ENCODE peak calls at places on chromosomes 13 and 19, in four cellular contexts. One of them, this sample, is unnamed.

GRCh38 chr19:11261902-11262839 is at the start of gene DOCK6:
- DNase-seq in prostate gland: no peak
- DNase-seq in Peyer's patch: peak; percentile 72
- DNase-seq in tibial nerve: no peak
- DNase-seq in this sample: peak; percentile 56

GRCh38 chr13:111484959-111485358 is 164.5 kb downstream of the TEX29 start:
- DNase-seq in tibial nerve: no peak
- DNase-seq in Peyer's patch: no peak
- DNase-seq in prostate gland: no peak
- DNase-seq in this sample: no peak

GRCh38 chr13:46520188-46520587 is 32.8 kb upstream of the LRCH1 start:
- DNase-seq in Peyer's patch: no peak
- DNase-seq in prostate gland: no peak
- DNase-seq in tibial nerve: no peak
- DNase-seq in this sample: no peak

GRCh38 chr13:64505511-64505910 is 2724.6 kb downstream of the PCDH9 start:
- DNase-seq in prostate gland: no peak
- DNase-seq in Peyer's patch: no peak
- DNase-seq in tibial nerve: no peak
- DNase-seq in this sample: no peak

GRCh38 chr13:109792416-109793090 is 6.2 kb upstream of the IRS2 start:
- DNase-seq in tibial nerve: no peak
- DNase-seq in prostate gland: no peak
- DNase-seq in Peyer's patch: no peak
- DNase-seq in this sample: no peak

GRCh38 chr19:38015771-38016170 is 108.8 kb downstream of the SIPA1L3 start:
- DNase-seq in Peyer's patch: no peak
- DNase-seq in tibial nerve: no peak
- DNase-seq in prostate gland: no peak
- DNase-seq in this sample: peak; percentile 84

GRCh38 chr13:70324519-70324918 is 216.3 kb upstream of the KLHL1 start:
- DNase-seq in Peyer's patch: no peak
- DNase-seq in tibial nerve: no peak
- DNase-seq in prostate gland: no peak
- DNase-seq in this sample: no peak

GRCh38 chr13:102190930-102191329 is 210.9 kb downstream of the FGF14 start:
- DNase-seq in prostate gland: no peak
- DNase-seq in tibial nerve: no peak
- DNase-seq in Peyer's patch: no peak
- DNase-seq in this sample: no peak

GRCh38 chr19:9885077-9885552 is 50.0 kb downstream of the PIN1 start:
- DNase-seq in prostate gland: no peak
- DNase-seq in Peyer's patch: no peak
- DNase-seq in tibial nerve: no peak
- DNase-seq in this sample: no peak
- H3K4me3 ChIP-seq in prostate gland: no peak overlapping the region
- H3K4me3 ChIP-seq in Peyer's patch: no peak overlapping the region
- H3K4me3 ChIP-seq in tibial nerve: no peak overlapping the region
- H3K4me3 ChIP-seq in this sample: no peak overlapping the region

GRCh38 chr19:33264881-33265445 is 37.4 kb downstream of the CEBPA start:
- DNase-seq in Peyer's patch: no peak
- DNase-seq in tibial nerve: no peak
- DNase-seq in prostate gland: no peak
- DNase-seq in this sample: no peak
- H3K4me1 ChIP-seq in Peyer's patch: no peaks in the 10 kb centered on the region
- H3K4me1 ChIP-seq in tibial nerve: peaks cover 12% of the 10 kb centered on the region
- H3K4me1 ChIP-seq in prostate gland: no peaks in the 10 kb centered on the region
- H3K4me1 ChIP-seq in this sample: no peaks in the 10 kb centered on the region

DNA sequence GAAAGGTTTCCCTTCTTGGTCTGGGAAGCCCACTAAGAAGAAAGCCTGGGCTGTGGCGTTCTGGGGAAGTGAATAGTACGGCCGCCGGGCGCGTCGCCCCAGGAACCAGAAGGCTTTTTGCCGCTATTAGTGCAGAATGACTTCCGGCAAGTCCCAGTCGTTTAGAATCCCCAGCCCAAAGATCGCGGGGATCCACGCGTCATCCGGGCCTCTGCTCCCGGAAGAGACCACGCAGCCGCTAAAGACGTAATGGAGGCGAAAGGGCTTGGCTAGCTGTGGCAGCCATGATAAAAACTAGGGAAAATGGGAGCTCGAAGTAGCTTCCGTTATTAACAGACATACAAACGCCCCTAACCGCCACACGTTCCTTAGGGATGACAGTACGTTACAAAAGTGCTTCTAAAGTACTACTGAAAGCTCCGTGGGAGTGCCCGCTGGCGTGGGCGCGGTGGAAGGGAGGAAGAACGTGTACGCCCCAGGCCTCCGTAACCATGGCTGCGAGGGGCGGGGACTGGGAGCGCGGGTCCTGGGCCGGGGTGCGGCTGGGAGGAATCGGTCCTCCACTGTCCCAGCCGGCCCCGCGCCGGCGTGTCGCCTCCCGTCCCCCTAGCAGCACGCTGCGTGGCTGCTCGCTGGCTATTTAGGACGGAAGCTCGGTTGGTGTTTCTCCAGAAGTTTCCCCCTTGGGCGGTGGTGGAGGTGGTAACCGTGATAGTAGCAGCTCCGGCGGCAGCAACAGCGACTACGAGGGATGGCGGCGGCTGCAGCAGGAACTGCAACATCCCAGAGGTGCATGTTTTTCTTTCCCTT is at the start of gene SUGT1:
- DNase-seq in prostate gland: peak; percentile 98
- DNase-seq in Peyer's patch: peak; percentile 99
- DNase-seq in tibial nerve: peak; percentile 93
- DNase-seq in this sample: peak; percentile 99
- TF ChIP-seq POLR2A in prostate gland: peak; percentile 67
- TF ChIP-seq POLR2A in Peyer's patch: peak; percentile 88
- TF ChIP-seq POLR2A in tibial nerve: peak; percentile 47
- TF ChIP-seq POLR2A in this sample: peak; percentile 36

GRCh38 chr13:40379186-40379585 is 287.3 kb downstream of the FOXO1 start:
- DNase-seq in Peyer's patch: no peak
- DNase-seq in tibial nerve: no peak
- DNase-seq in prostate gland: no peak
- DNase-seq in this sample: no peak

GRCh38 chr13:40377783-40378182 is 288.7 kb downstream of the FOXO1 start:
- DNase-seq in prostate gland: no peak
- DNase-seq in tibial nerve: no peak
- DNase-seq in Peyer's patch: no peak
- DNase-seq in this sample: no peak

GRCh38 chr13:40375522-40376171 is 290.8 kb downstream of the FOXO1 start:
- DNase-seq in tibial nerve: no peak
- DNase-seq in Peyer's patch: no peak
- DNase-seq in prostate gland: no peak
- DNase-seq in this sample: peak; percentile 22

GRCh38 chr13:40376296-40376849 is 290.1 kb downstream of the FOXO1 start:
- DNase-seq in tibial nerve: no peak
- DNase-seq in prostate gland: no peak
- DNase-seq in Peyer's patch: no peak
- DNase-seq in this sample: no peak

GRCh38 chr13:40376867-40377266 is 289.6 kb downstream of the FOXO1 start:
- DNase-seq in tibial nerve: no peak
- DNase-seq in prostate gland: no peak
- DNase-seq in Peyer's patch: no peak
- DNase-seq in this sample: no peak
- H3K4me3 ChIP-seq in tibial nerve: no peak overlapping the region
- H3K4me3 ChIP-seq in prostate gland: no peak overlapping the region
- H3K4me3 ChIP-seq in Peyer's patch: no peak overlapping the region
- H3K4me3 ChIP-seq in this sample: no peak overlapping the region

GRCh38 chr19:41868989-41869300 is 8.1 kb upstream of the CD79A start:
- DNase-seq in prostate gland: no peak
- DNase-seq in tibial nerve: no peak
- DNase-seq in Peyer's patch: no peak
- DNase-seq in this sample: no peak
- H3K4me1 ChIP-seq in prostate gland: peaks cover 4% of the 10 kb centered on the region
- H3K4me1 ChIP-seq in tibial nerve: peaks cover 35% of the 10 kb centered on the region
- H3K4me1 ChIP-seq in Peyer's patch: peaks cover 3% of the 10 kb centered on the region
- H3K4me1 ChIP-seq in this sample: peaks cover 13% of the 10 kb centered on the region

GRCh38 chr19:18342090-18342632 is 1.8 kb downstream of the PGPEP1 start:
- DNase-seq in Peyer's patch: no peak
- DNase-seq in prostate gland: no peak
- DNase-seq in tibial nerve: no peak
- DNase-seq in this sample: no peak

GRCh38 chr19:18338471-18339001 is 1.9 kb upstream of the PGPEP1 start:
- DNase-seq in prostate gland: no peak
- DNase-seq in Peyer's patch: no peak
- DNase-seq in tibial nerve: no peak
- DNase-seq in this sample: peak; percentile 26

GRCh38 chr19:18339703-18340102 is 695 bp upstream of the PGPEP1 start:
- DNase-seq in prostate gland: no peak
- DNase-seq in tibial nerve: no peak
- DNase-seq in Peyer's patch: no peak
- DNase-seq in this sample: no peak

GRCh38 chr19:18340237-18340989 is at the start of gene PGPEP1:
- DNase-seq in prostate gland: peak; percentile 60
- DNase-seq in Peyer's patch: peak; percentile 85
- DNase-seq in tibial nerve: peak; percentile 16
- DNase-seq in this sample: peak; percentile 71

GRCh38 chr19:18340990-18341868 is 831 bp downstream of the PGPEP1 start:
- DNase-seq in prostate gland: peak; percentile 51
- DNase-seq in tibial nerve: peak; percentile 47
- DNase-seq in Peyer's patch: peak; percentile 88
- DNase-seq in this sample: peak; percentile 65
- TF ChIP-seq POLR2A in prostate gland: peak; percentile 38
- TF ChIP-seq POLR2A in tibial nerve: no peak
- TF ChIP-seq POLR2A in Peyer's patch: peak; percentile 50
- TF ChIP-seq POLR2A in this sample: no peak